ENCODE peak calls at places on chromosomes 6 and 20, in nine cellular contexts. One of them, this sample, is unnamed.

GRCh38 chr6:107186047-107186446 is 70.7 kb upstream of the BEND3 start:
- DNase-seq in dorsolateral prefrontal cortex: no peak
- DNase-seq in body of pancreas: no peak
- DNase-seq in endothelial cell: no peak
- DNase-seq in left ventricle myocardium inferior: no peak
- DNase-seq in Peyer's patch: no peak
- DNase-seq in neural crest cell: no peak
- DNase-seq in mesothelial cell of epicardium: no peak
- DNase-seq in MCF 10A: no peak
- DNase-seq in this sample: no peak

GRCh38 chr6:128963561-128963960 is 80.6 kb downstream of the LAMA2 start:
- DNase-seq in mesothelial cell of epicardium: no peak
- DNase-seq in MCF 10A: no peak
- DNase-seq in neural crest cell: no peak
- DNase-seq in left ventricle myocardium inferior: no peak
- DNase-seq in endothelial cell: no peak
- DNase-seq in body of pancreas: no peak
- DNase-seq in dorsolateral prefrontal cortex: no peak
- DNase-seq in Peyer's patch: no peak
- DNase-seq in this sample: no peak

GRCh38 chr6:38337819-38338465 is 301.8 kb downstream of the BTBD9 start:
- DNase-seq in dorsolateral prefrontal cortex: no peak
- DNase-seq in endothelial cell: no peak
- DNase-seq in mesothelial cell of epicardium: no peak
- DNase-seq in Peyer's patch: no peak
- DNase-seq in MCF 10A: peak
- DNase-seq in body of pancreas: no peak
- DNase-seq in left ventricle myocardium inferior: no peak
- DNase-seq in neural crest cell: no peak
- DNase-seq in this sample: peak

GRCh38 chr20:63682384-63683139 is 13.9 kb upstream of the TNFRSF6B start:
- DNase-seq in MCF 10A: peak
- DNase-seq in endothelial cell: no peak
- DNase-seq in dorsolateral prefrontal cortex: peak
- DNase-seq in left ventricle myocardium inferior: peak
- DNase-seq in Peyer's patch: no peak
- DNase-seq in mesothelial cell of epicardium: no peak
- DNase-seq in body of pancreas: peak
- DNase-seq in neural crest cell: no peak
- DNase-seq in this sample: peak

GRCh38 chr6:136549359-136550044 is 720 bp downstream of the MAP7 start:
- DNase-seq in Peyer's patch: no peak
- DNase-seq in neural crest cell: no peak
- DNase-seq in MCF 10A: peak
- DNase-seq in endothelial cell: peak
- DNase-seq in body of pancreas: peak
- DNase-seq in mesothelial cell of epicardium: peak
- DNase-seq in dorsolateral prefrontal cortex: no peak
- DNase-seq in left ventricle myocardium inferior: no peak
- DNase-seq in this sample: peak

GRCh38 chr6:27605401-27606342 is 132.8 kb upstream of the ZNF184 start:
- DNase-seq in mesothelial cell of epicardium: peak
- DNase-seq in Peyer's patch: no peak
- DNase-seq in dorsolateral prefrontal cortex: no peak
- DNase-seq in left ventricle myocardium inferior: no peak
- DNase-seq in MCF 10A: peak
- DNase-seq in body of pancreas: no peak
- DNase-seq in neural crest cell: peak
- DNase-seq in endothelial cell: peak
- DNase-seq in this sample: peak

GRCh38 chr6:155424201-155424600 is 31.4 kb downstream of the NOX3 start:
- DNase-seq in body of pancreas: no peak
- DNase-seq in mesothelial cell of epicardium: no peak
- DNase-seq in endothelial cell: no peak
- DNase-seq in dorsolateral prefrontal cortex: no peak
- DNase-seq in left ventricle myocardium inferior: no peak
- DNase-seq in Peyer's patch: no peak
- DNase-seq in MCF 10A: no peak
- DNase-seq in neural crest cell: no peak
- DNase-seq in this sample: no peak

GRCh38 chr20:47285189-47285588 is 71.3 kb downstream of the ZMYND8 start:
- DNase-seq in body of pancreas: no peak
- DNase-seq in Peyer's patch: no peak
- DNase-seq in dorsolateral prefrontal cortex: no peak
- DNase-seq in left ventricle myocardium inferior: no peak
- DNase-seq in endothelial cell: no peak
- DNase-seq in neural crest cell: no peak
- DNase-seq in MCF 10A: no peak
- DNase-seq in mesothelial cell of epicardium: no peak
- DNase-seq in this sample: no peak

GRCh38 chr6:149984778-149985177 is 21.0 kb downstream of the ULBP1 start:
- DNase-seq in endothelial cell: no peak
- DNase-seq in MCF 10A: no peak
- DNase-seq in dorsolateral prefrontal cortex: no peak
- DNase-seq in body of pancreas: no peak
- DNase-seq in Peyer's patch: no peak
- DNase-seq in left ventricle myocardium inferior: no peak
- DNase-seq in mesothelial cell of epicardium: no peak
- DNase-seq in neural crest cell: no peak
- DNase-seq in this sample: no peak

GRCh38 chr6:44073612-44074382 is 53.5 kb downstream of the MRPL14 start:
- DNase-seq in dorsolateral prefrontal cortex: no peak
- DNase-seq in Peyer's patch: no peak
- DNase-seq in neural crest cell: peak
- DNase-seq in endothelial cell: no peak
- DNase-seq in mesothelial cell of epicardium: peak
- DNase-seq in left ventricle myocardium inferior: peak
- DNase-seq in body of pancreas: no peak
- DNase-seq in MCF 10A: no peak
- DNase-seq in this sample: no peak

GRCh38 chr6:41970436-41970846 is 28.8 kb upstream of the CCND3 start:
- DNase-seq in neural crest cell: no peak
- DNase-seq in endothelial cell: no peak
- DNase-seq in mesothelial cell of epicardium: no peak
- DNase-seq in body of pancreas: no peak
- DNase-seq in Peyer's patch: no peak
- DNase-seq in dorsolateral prefrontal cortex: no peak
- DNase-seq in MCF 10A: peak
- DNase-seq in left ventricle myocardium inferior: no peak
- DNase-seq in this sample: no peak

GRCh38 chr6:135577059-135577538 is 79.6 kb upstream of the AHI1 start:
- DNase-seq in MCF 10A: no peak
- DNase-seq in endothelial cell: no peak
- DNase-seq in body of pancreas: no peak
- DNase-seq in dorsolateral prefrontal cortex: no peak
- DNase-seq in neural crest cell: no peak
- DNase-seq in mesothelial cell of epicardium: no peak
- DNase-seq in left ventricle myocardium inferior: no peak
- DNase-seq in Peyer's patch: no peak
- DNase-seq in this sample: no peak

GRCh38 chr6:166737231-166737630 is 110.2 kb upstream of the RPS6KA2 start:
- DNase-seq in left ventricle myocardium inferior: no peak
- DNase-seq in Peyer's patch: no peak
- DNase-seq in dorsolateral prefrontal cortex: no peak
- DNase-seq in mesothelial cell of epicardium: no peak
- DNase-seq in body of pancreas: no peak
- DNase-seq in MCF 10A: no peak
- DNase-seq in endothelial cell: no peak
- DNase-seq in neural crest cell: no peak
- DNase-seq in this sample: peak

GRCh38 chr6:82205793-82206425 is 41.6 kb downstream of the IBTK start:
- DNase-seq in body of pancreas: no peak
- DNase-seq in Peyer's patch: no peak
- DNase-seq in dorsolateral prefrontal cortex: no peak
- DNase-seq in MCF 10A: no peak
- DNase-seq in left ventricle myocardium inferior: no peak
- DNase-seq in endothelial cell: no peak
- DNase-seq in mesothelial cell of epicardium: no peak
- DNase-seq in neural crest cell: no peak
- DNase-seq in this sample: no peak

GRCh38 chr6:55397986-55398385 is 70.7 kb downstream of the GFRAL start:
- DNase-seq in Peyer's patch: no peak
- DNase-seq in left ventricle myocardium inferior: no peak
- DNase-seq in MCF 10A: no peak
- DNase-seq in neural crest cell: no peak
- DNase-seq in body of pancreas: no peak
- DNase-seq in endothelial cell: no peak
- DNase-seq in dorsolateral prefrontal cortex: no peak
- DNase-seq in mesothelial cell of epicardium: no peak
- DNase-seq in this sample: no peak

GRCh38 chr20:23037017-23037481 is 1.9 kb downstream of the SSTR4 start:
- DNase-seq in body of pancreas: no peak
- DNase-seq in left ventricle myocardium inferior: no peak
- DNase-seq in MCF 10A: no peak
- DNase-seq in Peyer's patch: no peak
- DNase-seq in dorsolateral prefrontal cortex: no peak
- DNase-seq in neural crest cell: no peak
- DNase-seq in mesothelial cell of epicardium: no peak
- DNase-seq in endothelial cell: no peak
- DNase-seq in this sample: no peak

GRCh38 chr6:30461055-30461454 is 28.3 kb upstream of the HLA-E start:
- DNase-seq in endothelial cell: no peak
- DNase-seq in body of pancreas: no peak
- DNase-seq in dorsolateral prefrontal cortex: no peak
- DNase-seq in MCF 10A: no peak
- DNase-seq in neural crest cell: no peak
- DNase-seq in mesothelial cell of epicardium: no peak
- DNase-seq in Peyer's patch: no peak
- DNase-seq in left ventricle myocardium inferior: no peak
- DNase-seq in this sample: no peak

GRCh38 chr6:30463242-30463641 is 26.1 kb upstream of the HLA-E start:
- DNase-seq in Peyer's patch: no peak
- DNase-seq in body of pancreas: no peak
- DNase-seq in neural crest cell: no peak
- DNase-seq in left ventricle myocardium inferior: no peak
- DNase-seq in endothelial cell: no peak
- DNase-seq in MCF 10A: no peak
- DNase-seq in mesothelial cell of epicardium: no peak
- DNase-seq in dorsolateral prefrontal cortex: no peak
- DNase-seq in this sample: no peak

GRCh38 chr6:30465582-30466306 is 23.6 kb upstream of the HLA-E start:
- DNase-seq in mesothelial cell of epicardium: no peak
- DNase-seq in endothelial cell: no peak
- DNase-seq in dorsolateral prefrontal cortex: no peak
- DNase-seq in neural crest cell: no peak
- DNase-seq in MCF 10A: no peak
- DNase-seq in body of pancreas: no peak
- DNase-seq in left ventricle myocardium inferior: no peak
- DNase-seq in Peyer's patch: no peak
- DNase-seq in this sample: no peak

GRCh38 chr6:30462482-30462881 is 26.8 kb upstream of the HLA-E start:
- DNase-seq in endothelial cell: no peak
- DNase-seq in left ventricle myocardium inferior: no peak
- DNase-seq in MCF 10A: no peak
- DNase-seq in body of pancreas: no peak
- DNase-seq in Peyer's patch: no peak
- DNase-seq in neural crest cell: no peak
- DNase-seq in dorsolateral prefrontal cortex: no peak
- DNase-seq in mesothelial cell of epicardium: no peak
- DNase-seq in this sample: no peak

GRCh38 chr6:30463651-30464618 is 25.4 kb upstream of the HLA-E start:
- DNase-seq in dorsolateral prefrontal cortex: no peak
- DNase-seq in neural crest cell: no peak
- DNase-seq in mesothelial cell of epicardium: no peak
- DNase-seq in Peyer's patch: peak
- DNase-seq in body of pancreas: no peak
- DNase-seq in MCF 10A: no peak
- DNase-seq in endothelial cell: no peak
- DNase-seq in left ventricle myocardium inferior: peak
- DNase-seq in this sample: peak
- TF ChIP-seq CTCF in dorsolateral prefrontal cortex: no peak
- TF ChIP-seq CTCF in neural crest cell: no peak
- TF ChIP-seq CTCF in mesothelial cell of epicardium: no peak
- TF ChIP-seq CTCF in Peyer's patch: no peak
- TF ChIP-seq CTCF in body of pancreas: no peak
- TF ChIP-seq CTCF in MCF 10A: no peak
- TF ChIP-seq CTCF in endothelial cell: no peak
- TF ChIP-seq CTCF in left ventricle myocardium inferior: no peak
- TF ChIP-seq CTCF in this sample: no peak

DNA sequence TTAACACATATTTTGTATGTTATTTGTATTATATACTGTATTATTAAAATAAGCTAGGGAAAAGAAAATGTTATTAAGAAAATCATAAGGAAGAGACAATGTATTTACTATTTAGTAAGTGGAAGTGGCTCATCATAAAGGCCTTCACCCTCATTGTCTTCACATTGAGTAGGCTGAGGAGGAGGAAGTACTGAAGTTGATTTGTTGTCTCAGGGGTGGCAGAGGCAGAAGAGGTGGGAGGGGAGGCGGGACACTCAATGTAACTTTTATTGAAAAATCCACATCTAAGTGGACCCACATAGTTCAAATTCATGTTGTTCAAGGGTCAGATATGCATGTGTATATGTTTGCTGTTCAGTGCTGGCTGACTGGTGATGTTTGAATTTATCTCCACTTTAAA is 210.2 kb upstream of the CITED2 start:
- DNase-seq in MCF 10A: no peak
- DNase-seq in mesothelial cell of epicardium: no peak
- DNase-seq in Peyer's patch: no peak
- DNase-seq in dorsolateral prefrontal cortex: no peak
- DNase-seq in neural crest cell: no peak
- DNase-seq in endothelial cell: no peak
- DNase-seq in body of pancreas: no peak
- DNase-seq in left ventricle myocardium inferior: no peak
- DNase-seq in this sample: no peak
- TF ChIP-seq CTCF in MCF 10A: no peak
- TF ChIP-seq CTCF in mesothelial cell of epicardium: no peak
- TF ChIP-seq CTCF in Peyer's patch: no peak
- TF ChIP-seq CTCF in dorsolateral prefrontal cortex: no peak
- TF ChIP-seq CTCF in neural crest cell: no peak
- TF ChIP-seq CTCF in endothelial cell: no peak
- TF ChIP-seq CTCF in body of pancreas: no peak
- TF ChIP-seq CTCF in left ventricle myocardium inferior: no peak
- TF ChIP-seq CTCF in this sample: no peak

DNA sequence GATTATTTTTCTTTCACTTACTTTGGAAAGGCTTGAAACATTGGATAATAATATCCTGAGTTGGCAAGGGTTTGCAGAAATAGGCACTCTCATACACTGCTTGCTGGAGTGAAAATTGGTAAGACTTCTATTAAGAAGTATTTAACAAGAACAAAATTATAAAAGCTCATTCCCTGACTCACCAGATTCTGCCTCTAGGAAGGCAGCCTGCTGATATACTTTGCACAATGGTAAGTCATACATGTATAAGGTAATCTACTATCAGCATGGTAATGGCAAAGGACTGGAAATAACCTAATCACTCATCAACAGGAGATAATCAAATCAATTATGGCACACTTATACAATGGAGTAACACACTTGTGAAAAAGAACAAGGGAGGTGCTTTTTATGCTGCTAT is 85.8 kb downstream of the PLCG1 start:
- DNase-seq in left ventricle myocardium inferior: no peak
- DNase-seq in MCF 10A: no peak
- DNase-seq in mesothelial cell of epicardium: no peak
- DNase-seq in dorsolateral prefrontal cortex: no peak
- DNase-seq in body of pancreas: no peak
- DNase-seq in endothelial cell: no peak
- DNase-seq in Peyer's patch: no peak
- DNase-seq in neural crest cell: no peak
- DNase-seq in this sample: no peak
- TF ChIP-seq CTCF in left ventricle myocardium inferior: no peak
- TF ChIP-seq CTCF in MCF 10A: no peak
- TF ChIP-seq CTCF in mesothelial cell of epicardium: no peak
- TF ChIP-seq CTCF in dorsolateral prefrontal cortex: no peak
- TF ChIP-seq CTCF in body of pancreas: no peak
- TF ChIP-seq CTCF in endothelial cell: no peak
- TF ChIP-seq CTCF in Peyer's patch: no peak
- TF ChIP-seq CTCF in neural crest cell: no peak
- TF ChIP-seq CTCF in this sample: no peak

GRCh38 chr20:45406260-45407066 is 1.6 kb upstream of the DBNDD2 start:
- DNase-seq in left ventricle myocardium inferior: peak
- DNase-seq in Peyer's patch: peak
- DNase-seq in neural crest cell: peak
- DNase-seq in endothelial cell: peak
- DNase-seq in mesothelial cell of epicardium: peak
- DNase-seq in MCF 10A: peak
- DNase-seq in body of pancreas: peak
- DNase-seq in dorsolateral prefrontal cortex: peak
- DNase-seq in this sample: peak
- TF ChIP-seq CTCF in left ventricle myocardium inferior: peak
- TF ChIP-seq CTCF in Peyer's patch: no peak
- TF ChIP-seq CTCF in neural crest cell: no peak
- TF ChIP-seq CTCF in endothelial cell: no peak
- TF ChIP-seq CTCF in mesothelial cell of epicardium: no peak
- TF ChIP-seq CTCF in MCF 10A: no peak
- TF ChIP-seq CTCF in body of pancreas: no peak
- TF ChIP-seq CTCF in dorsolateral prefrontal cortex: no peak
- TF ChIP-seq CTCF in this sample: no peak

This sample was measured in Calu3.